ENCODE peak calls at places on chromosome 20, in ten cellular contexts. Q, T, P, O, V, X, K, N, A and U are unnamed samples.

GRCh38 chr20:39338977-39339376 is 376.8 kb downstream of the DHX35 start:
- DNase-seq in A (no peak), P (no peak), Q (no peak), K (no peak), O (no peak), V (peak; percentile 40), N (peak; percentile 32), T (no peak), X (no peak), U (no peak)

GRCh38 chr20:64113796-64114355 is 6.5 kb upstream of the NPBWR2 start:
- DNase-seq in O (no peak), Q (peak; percentile 61), X (no peak), A (peak; percentile 17), P (no peak), V (peak; percentile 13), T (peak; percentile 55), N (no peak), K (no peak), U (no peak)

GRCh38 chr20:878511-879307 is 37.4 kb downstream of the ANGPT4 start:
- DNase-seq in X (peak; percentile 28), O (no peak), T (peak; percentile 18), P (no peak), N (peak; percentile 33), V (no peak), Q (no peak), K (no peak), A (no peak), U (no peak)

GRCh38 chr20:8213831-8214587 is 81.9 kb downstream of the PLCB1 start:
- DNase-seq in T (no peak), X (no peak), P (no peak), K (no peak), V (no peak), N (no peak), O (peak; percentile 7), A (no peak), Q (no peak), U (no peak)

GRCh38 chr20:32535316-32535952 is 49.7 kb downstream of the NOL4L start:
- DNase-seq in P (no peak), Q (no peak), N (no peak), A (no peak), X (no peak), V (no peak), O (peak; percentile 57), K (no peak), T (no peak), U (peak; percentile 66)

GRCh38 chr20:9761476-9761875 is 77.4 kb downstream of the PAK5 start:
- DNase-seq in Q (no peak), T (no peak), N (no peak), V (no peak), A (no peak), X (no peak), P (no peak), K (no peak), O (no peak), U (no peak)

GRCh38 chr20:36848078-36848660 is 27.8 kb upstream of the TLDC2 start:
- DNase-seq in A (no peak), V (peak; percentile 81), P (peak; percentile 91), T (no peak), K (peak; percentile 93), X (peak; percentile 98), O (no peak), N (peak; percentile 78), Q (no peak), U (no peak)

GRCh38 chr20:7459123-7459522 is 481.1 kb downstream of the HAO1 start:
- DNase-seq in T (no peak), K (peak; percentile 20), Q (no peak), A (no peak), N (no peak), X (peak; percentile 13), V (no peak), P (no peak), O (no peak), U (no peak)

GRCh38 chr20:43533060-43533459 is 25.6 kb downstream of the L3MBTL1 start:
- DNase-seq in O (no peak), X (no peak), N (no peak), P (no peak), T (no peak), A (no peak), Q (no peak), K (no peak), V (no peak), U (no peak)

GRCh38 chr20:3896853-3897252 is 7.7 kb downstream of the PANK2 start:
- DNase-seq in P (no peak), T (no peak), O (no peak), V (no peak), N (no peak), A (no peak), Q (no peak), K (no peak), X (no peak), U (no peak)

GRCh38 chr20:3896302-3896701 is 7.1 kb downstream of the PANK2 start:
- DNase-seq in Q (no peak), T (no peak), P (no peak), N (no peak), A (no peak), X (peak; percentile 39), O (no peak), K (no peak), V (no peak), U (no peak)

GRCh38 chr20:3900187-3900604 is 11.0 kb downstream of the PANK2 start:
- DNase-seq in N (no peak), Q (no peak), O (no peak), T (no peak), K (peak; percentile 29), X (no peak), P (no peak), V (no peak), A (no peak), U (no peak)

GRCh38 chr20:3901028-3901746 is 12.0 kb downstream of the PANK2 start:
- DNase-seq in X (no peak), V (no peak), P (no peak), T (no peak), A (no peak), O (no peak), K (no peak), Q (no peak), N (no peak), U (no peak)

DNA sequence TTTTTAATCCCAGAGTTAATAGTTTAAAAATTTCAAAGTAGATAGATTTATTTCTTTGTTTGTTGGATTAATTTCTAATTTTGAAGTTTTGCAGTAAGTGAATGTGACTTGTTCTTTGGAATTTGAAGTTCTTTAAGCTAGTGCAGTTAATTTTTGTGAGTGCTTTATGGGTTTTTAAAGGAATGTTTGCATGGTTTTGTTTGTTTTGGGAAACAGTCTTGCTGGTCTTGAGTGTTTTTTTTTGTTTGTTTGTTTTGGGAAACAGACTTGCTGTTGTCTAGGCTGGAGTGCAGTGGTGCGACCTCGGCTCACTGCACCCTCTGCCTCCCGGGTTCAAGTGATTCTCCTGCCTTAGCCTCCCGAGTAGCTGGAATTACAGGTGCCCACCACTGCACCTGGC is 9.5 kb downstream of the PANK2 start:
- DNase-seq in N (no peak), O (no peak), X (no peak), K (no peak), P (no peak), A (no peak), V (no peak), Q (no peak), T (no peak), U (no peak)
- H3K27ac ChIP-seq in N (no peak overlapping the region), O (no peak overlapping the region), X (no peak overlapping the region), K (no peak overlapping the region), P (no peak overlapping the region), A (no peak overlapping the region), V (no peak overlapping the region), Q (no peak overlapping the region), T (no peak overlapping the region), U (no peak overlapping the region)

DNA sequence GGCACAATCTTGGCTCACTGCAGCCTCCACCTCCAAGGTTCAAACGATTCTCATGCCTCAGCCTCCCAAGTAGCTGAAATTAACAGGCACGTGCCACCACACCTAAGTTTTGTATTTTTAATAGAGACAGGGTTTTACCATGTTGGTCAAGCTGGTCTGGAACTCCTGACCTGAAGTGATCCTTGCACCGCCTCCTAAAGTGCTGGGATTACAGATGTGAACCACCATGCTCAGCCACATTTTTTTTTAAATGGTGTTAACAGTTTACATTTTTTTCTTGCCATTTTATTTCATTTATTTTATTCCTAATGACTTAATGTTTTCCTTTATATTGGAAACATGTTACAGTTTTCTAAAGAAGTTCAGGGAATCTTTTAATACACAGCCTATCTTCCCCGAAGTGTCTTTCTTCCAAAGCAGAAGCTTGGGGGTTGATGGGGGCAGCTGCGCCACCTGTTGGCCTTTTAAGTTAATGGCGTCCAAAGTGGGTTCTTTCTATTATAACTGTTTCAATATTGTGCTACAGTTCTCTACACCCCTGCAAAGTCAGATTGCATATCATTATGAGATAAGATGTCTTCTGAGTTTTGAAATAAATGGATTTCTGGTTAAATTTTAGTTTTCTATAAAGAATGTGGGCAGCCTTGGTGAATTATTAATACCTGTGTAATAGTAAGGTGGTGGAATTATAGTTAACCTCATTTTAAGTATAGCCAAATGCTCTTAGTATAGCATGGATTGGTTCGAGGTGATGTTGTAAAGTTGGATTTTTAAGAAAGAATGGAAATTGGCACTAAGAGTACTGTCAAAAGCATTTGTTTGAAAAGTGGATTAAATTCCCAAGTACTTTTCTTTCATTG is 42.0 kb upstream of the PLCG1 start:
- DNase-seq in X (peak; percentile 71), A (peak; percentile 58), O (peak; percentile 30), K (peak; percentile 19), V (peak; percentile 60), P (peak; percentile 55), Q (peak; percentile 82), T (peak; percentile 82), N (peak; percentile 40), U (peak; percentile 30)
- H3K36me3 ChIP-seq in X (peaks cover 64% of the 10 kb centered on the region), A (peaks cover 74% of the 10 kb centered on the region), O (peaks cover 64% of the 10 kb centered on the region), K (peaks cover 66% of the 10 kb centered on the region), V (peaks cover 36% of the 10 kb centered on the region), P (peaks cover 66% of the 10 kb centered on the region), Q (peaks cover 6% of the 10 kb centered on the region), T (no peaks in the 10 kb centered on the region), N (no peaks in the 10 kb centered on the region), U (peaks cover 72% of the 10 kb centered on the region)

GRCh38 chr20:50378170-50379000 is 131.8 kb upstream of the PTPN1 start:
- DNase-seq in A (no peak), Q (no peak), T (no peak), O (no peak), N (no peak), P (no peak), K (no peak), X (no peak), V (no peak), U (no peak)
- H3K4me3 ChIP-seq in A (no peak overlapping the region), Q (no peak overlapping the region), T (no peak overlapping the region), O (no peak overlapping the region), N (peak overlapping the region; percentile 19), P (no peak overlapping the region), K (no peak overlapping the region), X (no peak overlapping the region), V (peak overlapping the region; percentile 12), U (no peak overlapping the region)

DNA sequence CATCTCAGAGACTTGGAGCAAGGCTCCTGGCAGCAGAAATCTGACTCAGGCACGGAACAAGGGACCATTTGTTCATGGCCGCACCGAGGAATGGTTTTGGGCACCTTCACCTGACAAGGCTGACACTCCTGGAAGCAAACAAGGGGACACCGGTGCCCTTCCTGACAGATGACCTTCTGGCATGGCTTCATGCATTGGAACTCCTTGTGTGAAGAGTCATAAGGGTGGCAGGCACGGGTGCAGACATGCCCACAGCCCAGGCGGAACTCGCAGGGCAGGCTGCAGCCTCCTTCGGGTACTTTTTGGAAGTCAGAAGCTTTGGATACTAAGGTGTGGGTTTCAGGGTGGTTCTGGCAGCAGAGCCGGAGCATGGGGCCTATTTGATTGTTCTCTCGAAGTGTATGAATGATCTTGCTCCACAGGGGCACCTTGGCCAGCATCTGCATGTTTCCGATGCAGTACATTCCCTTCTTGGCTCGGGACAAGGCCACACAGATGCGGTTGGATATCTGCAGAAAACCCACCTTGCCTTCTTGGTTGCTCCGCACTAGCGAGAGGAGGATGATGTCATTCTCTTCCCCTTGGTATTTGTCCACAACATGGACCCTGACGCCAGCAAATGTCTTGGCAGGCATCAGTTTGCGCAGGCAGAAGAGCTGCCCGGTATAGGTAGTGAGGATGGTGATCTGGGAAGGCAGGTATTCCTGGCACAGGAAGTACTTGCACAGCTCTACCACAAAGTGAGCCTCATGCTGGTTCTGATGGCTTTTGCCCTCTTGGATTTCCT is 28.8 kb downstream of the ZNFX1 start:
- DNase-seq in Q (no peak), N (no peak), V (no peak), A (no peak), X (no peak), K (no peak), T (no peak), P (no peak), O (no peak), U (no peak)
- H3K27ac ChIP-seq in Q (no peak overlapping the region), N (no peak overlapping the region), V (no peak overlapping the region), A (no peak overlapping the region), X (no peak overlapping the region), K (no peak overlapping the region), T (no peak overlapping the region), P (no peak overlapping the region), O (no peak overlapping the region), U (no peak overlapping the region)